ENCODE peak calls at places on chromosomes 16 and 17, in six cellular contexts. G, L, Z, I, X and P are unnamed samples.

GRCh38 chr17:29292071-29292991 is 1.6 kb downstream of the NUFIP2 start:
- DNase-seq in L (peak; percentile 91), G (peak; percentile 76), Z (peak; percentile 80), I (peak; percentile 15), X (no peak), P (peak; percentile 14)

GRCh38 chr17:68861602-68862001 is 93.6 kb downstream of the ABCA8 start:
- DNase-seq in X (no peak), L (no peak), G (no peak), Z (no peak), I (no peak), P (no peak)

GRCh38 chr17:17508641-17509591 is 12.7 kb upstream of the RASD1 start:
- DNase-seq in Z (no peak), L (no peak), G (no peak), X (no peak), I (no peak), P (no peak)

GRCh38 chr17:8122923-8123694 is 797 bp downstream of the HES7 start:
- DNase-seq in L (no peak), Z (peak; percentile 83), X (no peak), G (no peak), I (peak; percentile 27), P (no peak)

GRCh38 chr17:79473111-79473835 is 137.6 kb downstream of the RBFOX3 start:
- DNase-seq in L (no peak), I (no peak), Z (no peak), X (no peak), G (no peak), P (no peak)

GRCh38 chr16:13178318-13178717 is 276.9 kb downstream of the SHISA9 start:
- DNase-seq in I (no peak), X (no peak), Z (no peak), L (no peak), G (no peak), P (no peak)

GRCh38 chr17:76199466-76199865 is 40.8 kb downstream of the RNF157 start:
- DNase-seq in L (no peak), G (peak; percentile 81), Z (no peak), I (no peak), X (no peak), P (no peak)

GRCh38 chr17:11245187-11245586 is 4.2 kb downstream of the SHISA6 start:
- DNase-seq in I (no peak), L (no peak), Z (no peak), G (no peak), X (no peak), P (no peak)

GRCh38 chr17:66625321-66625767 is 209.6 kb upstream of the CACNG5 start:
- DNase-seq in G (no peak), Z (no peak), X (no peak), L (no peak), I (peak; percentile 49), P (no peak)

GRCh38 chr16:31507929-31508705 is at the start of gene RUSF1:
- DNase-seq in Z (peak; percentile 97), G (peak; percentile 83), X (peak; percentile 38), L (peak; percentile 95), I (peak; percentile 87), P (peak; percentile 52)

GRCh38 chr17:17774009-17774881 is 62.5 kb downstream of the SREBF1 start:
- DNase-seq in Z (no peak), I (peak; percentile 52), G (no peak), L (peak; percentile 90), X (no peak), P (no peak)

GRCh38 chr16:67948015-67948414 is 4.1 kb upstream of the LCAT start:
- DNase-seq in G (no peak), X (no peak), L (no peak), Z (no peak), I (no peak), P (no peak)

GRCh38 chr16:67945392-67945933 is 1.5 kb upstream of the LCAT start:
- DNase-seq in Z (no peak), G (no peak), X (no peak), I (no peak), L (no peak), P (no peak)

GRCh38 chr16:67944690-67945391 is 921 bp upstream of the LCAT start:
- DNase-seq in L (no peak), X (no peak), Z (no peak), G (no peak), I (no peak), P (no peak)

GRCh38 chr16:67946128-67946569 is 2.2 kb upstream of the LCAT start:
- DNase-seq in X (no peak), I (no peak), Z (no peak), L (no peak), G (no peak), P (no peak)

DNA sequence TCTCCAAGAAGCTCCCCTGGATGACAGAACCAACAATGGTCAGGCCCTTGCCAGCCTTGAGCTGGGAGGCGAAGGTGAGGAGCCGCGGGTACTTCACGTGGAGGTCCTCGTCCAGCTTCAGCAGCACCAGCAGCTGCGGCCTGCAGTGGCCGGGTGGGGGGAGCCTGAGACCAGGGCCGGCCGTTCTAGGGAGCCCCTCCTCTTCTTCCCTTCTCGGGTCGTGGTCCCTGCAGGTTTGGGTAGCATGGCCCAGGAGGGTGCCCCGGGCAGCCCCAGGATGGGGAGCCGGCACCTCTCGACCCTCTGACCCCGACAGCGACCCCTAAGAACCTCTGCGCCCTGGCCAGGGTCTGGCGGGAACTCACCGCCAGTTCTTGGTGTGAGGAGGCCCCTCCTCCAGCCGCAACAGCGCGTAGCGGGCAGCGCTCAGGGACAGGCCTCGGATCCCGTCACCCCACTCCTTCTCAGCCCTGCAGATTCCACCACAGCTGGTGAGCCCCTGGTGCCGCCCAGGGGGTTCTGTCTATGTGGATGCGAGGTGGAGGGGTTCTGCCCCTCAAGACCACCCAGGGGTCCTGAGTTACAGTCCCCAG is 3.1 kb upstream of the LCAT start:
- DNase-seq in G (no peak), Z (no peak), L (no peak), I (no peak), X (no peak), P (no peak)
- TF ChIP-seq CTCF in G (no peak), Z (no peak), L (no peak), I (no peak), X (no peak), P (no peak)

DNA sequence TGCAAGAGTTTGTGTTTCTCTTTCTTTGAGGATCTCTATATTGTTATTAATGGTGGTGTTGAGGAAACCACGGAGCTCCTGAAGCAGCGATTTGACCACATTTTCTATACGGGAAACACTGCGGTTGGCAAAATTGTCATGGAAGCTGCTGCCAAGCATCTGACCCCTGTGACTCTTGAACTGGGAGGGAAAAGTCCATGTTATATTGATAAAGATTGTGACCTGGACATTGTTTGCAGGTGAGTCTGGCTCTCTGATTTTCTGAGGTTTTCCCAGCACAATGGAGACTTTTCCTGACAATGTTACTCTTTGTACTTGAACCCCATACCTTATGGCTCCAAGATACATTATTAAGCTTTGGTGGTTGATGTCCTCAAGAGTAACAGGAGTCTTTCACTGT is 7.8 kb downstream of the ALDH3A2 start:
- DNase-seq in X (no peak), I (no peak), G (no peak), L (no peak), Z (no peak), P (no peak)
- H3K4me3 ChIP-seq in X (no peak overlapping the region), I (no peak overlapping the region), G (no peak overlapping the region), L (no peak overlapping the region), Z (no peak overlapping the region), P (no peak overlapping the region)

DNA sequence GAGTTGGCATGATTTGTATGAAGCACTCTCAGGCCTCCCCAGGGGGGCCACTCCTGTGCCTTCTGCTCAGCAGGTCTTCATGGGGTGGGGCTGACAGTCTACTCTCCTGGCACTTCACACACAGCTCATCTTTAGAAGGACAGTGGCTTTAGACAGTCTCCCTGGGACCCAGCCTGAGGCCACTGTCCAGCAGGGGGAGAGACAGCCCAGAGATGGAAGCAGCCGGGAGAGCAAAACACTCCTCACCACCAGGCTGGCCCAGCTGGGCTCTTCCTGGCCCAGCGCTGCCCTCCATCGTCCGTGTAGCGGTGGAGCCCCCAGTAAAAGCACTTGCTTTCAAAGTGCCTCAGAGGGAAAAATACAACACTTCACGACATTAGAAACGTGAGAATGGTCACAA is 62.0 kb upstream of the CRHR1 start:
- DNase-seq in I (peak; percentile 5), G (no peak), Z (peak; percentile 93), L (no peak), X (no peak), P (no peak)
- TF ChIP-seq CTCF in I (peak; percentile 26), G (no peak), Z (peak; percentile 86), L (no peak), X (peak; percentile 32), P (peak; percentile 50)

DNA sequence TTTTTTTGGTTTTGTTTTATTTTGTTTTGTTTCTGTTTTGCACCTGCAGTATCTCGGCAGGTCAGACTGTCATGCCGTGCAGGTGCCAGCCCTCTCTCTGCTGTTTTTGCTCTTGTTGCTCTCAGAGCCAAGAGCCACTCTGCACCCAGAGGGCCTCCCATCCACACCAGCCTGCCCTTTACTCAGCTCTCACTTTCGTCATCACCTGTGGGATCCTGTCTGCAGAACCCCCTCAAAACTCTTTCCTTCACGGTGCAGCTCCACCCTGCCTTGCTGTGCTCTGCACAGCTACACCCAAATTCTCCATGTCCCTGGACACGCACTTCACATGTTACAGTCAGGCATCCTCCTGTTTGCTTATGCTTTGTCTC is 2.6 kb downstream of the AOC3 start:
- DNase-seq in I (no peak), X (no peak), Z (no peak), L (peak; percentile 52), G (no peak), P (no peak)
- H3K4me3 ChIP-seq in I (no peak overlapping the region), X (no peak overlapping the region), Z (no peak overlapping the region), L (peak overlapping the region; percentile 53), G (no peak overlapping the region), P (no peak overlapping the region)

GRCh38 chr16:87951550-87952538 is 610 bp downstream of the BANP start:
- DNase-seq in L (no peak), X (no peak), G (peak; percentile 37), I (no peak), Z (peak; percentile 46), P (no peak)
- TF ChIP-seq CTCF in L (no peak), X (peak; percentile 19), G (no peak), I (peak; percentile 9), Z (peak; percentile 51), P (peak; percentile 20)